ENCODE peak calls at places on chromosomes 11 and 22, in four cellular contexts. N is tibial artery, R is hepatocyte, P is NB4. H is an unnamed sample.
A peak's percentile ranks its signal among the peaks of the same experiment; 100 is the strongest.

GRCh38 chr11:69123593-69124545 is 31.9 kb upstream of the SMIM38 start:
- DNase-seq in R (no peak), P (no peak), N (no peak), H (no peak)

GRCh38 chr11:129323896-129324522 is 51.6 kb upstream of the BARX2 start:
- DNase-seq in P (peak; percentile 91), N (peak; percentile 57), R (peak; percentile 58), H (no peak)

GRCh38 chr11:70854891-70855556 is 397.4 kb downstream of the SHANK2 start:
- DNase-seq in N (no peak), P (no peak), R (no peak), H (no peak)

GRCh38 chr11:119334173-119334930 is at the start of gene RNF26:
- DNase-seq in P (peak; percentile 99), N (peak; percentile 97), R (peak; percentile 97), H (peak; percentile 96)

GRCh38 chr11:69245041-69245440 is 48.9 kb upstream of the MYEOV start:
- DNase-seq in R (no peak), P (no peak), N (no peak), H (peak; percentile 4)

GRCh38 chr22:27139935-27140493 is 482.6 kb downstream of the MIAT start:
- DNase-seq in N (peak; percentile 58), R (peak; percentile 55), P (no peak), H (peak; percentile 59)

GRCh38 chr22:43885786-43886185 is 6.0 kb downstream of the PNPLA5 start:
- DNase-seq in R (no peak), N (no peak), P (no peak), H (peak; percentile 17)

GRCh38 chr11:64960719-64961118 is 11.2 kb downstream of the MAJIN start:
- DNase-seq in R (no peak), P (no peak), N (no peak), H (no peak)

GRCh38 chr22:22576989-22577427 is 17.9 kb upstream of the PRAME start:
- DNase-seq in R (no peak), P (no peak), N (no peak), H (no peak)

GRCh38 chr11:119590651-119591308 is 138.2 kb downstream of the NECTIN1 start:
- DNase-seq in N (no peak), R (peak; percentile 27), P (no peak), H (no peak)

GRCh38 chr11:116946414-116946813 is 109.0 kb upstream of the APOA1 start:
- DNase-seq in P (no peak), R (no peak), N (no peak), H (no peak)

GRCh38 chr11:33869511-33870422 is 22.1 kb downstream of the LMO2 start:
- DNase-seq in N (peak; percentile 43), P (peak; percentile 68), R (peak; percentile 52), H (peak; percentile 80)

GRCh38 chr11:68912254-68912653 is 8.6 kb downstream of the IGHMBP2 start:
- DNase-seq in N (no peak), R (no peak), P (no peak), H (no peak)

GRCh38 chr11:5665746-5666395 is 19.0 kb downstream of the TRIM5 start:
- DNase-seq in N (no peak), P (no peak), R (no peak), H (no peak)

GRCh38 chr22:50548913-50549790 is 3.5 kb downstream of the KLHDC7B start:
- DNase-seq in N (no peak), R (no peak), P (no peak), H (peak; percentile 42)

GRCh38 chr11:75150079-75150478 is 828 bp upstream of the SLCO2B1 start:
- DNase-seq in R (no peak), P (no peak), N (no peak), H (no peak)

GRCh38 chr11:67404515-67405195 is 772 bp downstream of the TBC1D10C start:
- DNase-seq in P (peak; percentile 63), N (no peak), R (no peak), H (no peak)

GRCh38 chr11:65058419-65059054 is at the start of gene NAALADL1:
- DNase-seq in P (no peak), R (no peak), N (no peak), H (no peak)

GRCh38 chr22:38781033-38781432 is 12.9 kb downstream of the DNAL4 start:
- DNase-seq in R (no peak), N (peak; percentile 44), P (no peak), H (no peak)

GRCh38 chr11:2557381-2557780 is 112.6 kb downstream of the KCNQ1 start:
- DNase-seq in R (no peak), P (no peak), N (no peak), H (no peak)

GRCh38 chr22:28252539-28252938 is 333.5 kb upstream of the PITPNB start:
- DNase-seq in P (no peak), R (no peak), N (no peak), H (no peak)

GRCh38 chr11:109644158-109644557 is 222.2 kb downstream of the C11orf87 start:
- DNase-seq in N (no peak), P (no peak), R (peak; percentile 20), H (no peak)

GRCh38 chr11:8333431-8334401 is 70.0 kb upstream of the LMO1 start:
- DNase-seq in P (peak; percentile 42), R (peak; percentile 43), N (no peak), H (no peak)

GRCh38 chr11:27171391-27171790 is 130.8 kb downstream of the BBOX1 start:
- DNase-seq in P (no peak), N (no peak), R (peak; percentile 40), H (no peak)

GRCh38 chr22:20465759-20466077 is 28.1 kb upstream of the SCARF2 start:
- DNase-seq in R (no peak), P (no peak), N (no peak), H (no peak)

GRCh38 chr11:9574556-9574805 is 1.0 kb downstream of the WEE1 start:
- DNase-seq in P (peak; percentile 64), N (no peak), R (no peak), H (no peak)

GRCh38 chr11:1088927-1089737 is 14.5 kb downstream of the MUC2 start:
- DNase-seq in N (no peak), P (no peak), R (no peak), H (peak; percentile 43)

GRCh38 chr11:67465190-67465522 is 3.9 kb downstream of the TMEM134 start:
- DNase-seq in P (no peak), R (peak; percentile 45), N (no peak), H (no peak)